ENCODE peak calls at places on chromosomes 11 and 22, in nine cellular contexts. One of them, this sample, is unnamed.

GRCh38 chr11:19953342-19953741 is 206.9 kb downstream of the DBX1 start:
- DNase-seq in glutamatergic neuron: no peak
- DNase-seq in BJ: no peak
- DNase-seq in mucosa of descending colon: no peak
- DNase-seq in GM13977: no peak
- DNase-seq in WTC11: peak
- DNase-seq in omental fat pad: no peak
- DNase-seq in fibroblast of the aortic adventitia: peak
- DNase-seq in nephron progenitor cell: no peak
- DNase-seq in this sample: no peak

GRCh38 chr11:117456027-117456720 is 128.5 kb downstream of the CEP164 start:
- DNase-seq in glutamatergic neuron: no peak
- DNase-seq in BJ: no peak
- DNase-seq in mucosa of descending colon: no peak
- DNase-seq in GM13977: peak
- DNase-seq in WTC11: no peak
- DNase-seq in omental fat pad: no peak
- DNase-seq in fibroblast of the aortic adventitia: no peak
- DNase-seq in nephron progenitor cell: no peak
- DNase-seq in this sample: peak

GRCh38 chr11:45333023-45333422 is 46.9 kb upstream of the SYT13 start:
- DNase-seq in glutamatergic neuron: no peak
- DNase-seq in BJ: no peak
- DNase-seq in mucosa of descending colon: no peak
- DNase-seq in GM13977: no peak
- DNase-seq in WTC11: no peak
- DNase-seq in omental fat pad: no peak
- DNase-seq in fibroblast of the aortic adventitia: no peak
- DNase-seq in nephron progenitor cell: no peak
- DNase-seq in this sample: no peak

GRCh38 chr22:29030618-29031235 is 30.9 kb downstream of the C22orf31 start:
- DNase-seq in glutamatergic neuron: peak
- DNase-seq in BJ: no peak
- DNase-seq in mucosa of descending colon: peak
- DNase-seq in GM13977: no peak
- DNase-seq in WTC11: peak
- DNase-seq in omental fat pad: no peak
- DNase-seq in fibroblast of the aortic adventitia: peak
- DNase-seq in nephron progenitor cell: peak
- DNase-seq in this sample: peak

GRCh38 chr22:45977003-45977395 is at the start of gene WNT7B:
- DNase-seq in glutamatergic neuron: no peak
- DNase-seq in BJ: no peak
- DNase-seq in mucosa of descending colon: peak
- DNase-seq in GM13977: no peak
- DNase-seq in WTC11: no peak
- DNase-seq in omental fat pad: no peak
- DNase-seq in fibroblast of the aortic adventitia: no peak
- DNase-seq in nephron progenitor cell: no peak
- DNase-seq in this sample: no peak

GRCh38 chr11:116930177-116930576 is 92.8 kb upstream of the APOA1 start:
- DNase-seq in glutamatergic neuron: no peak
- DNase-seq in BJ: no peak
- DNase-seq in mucosa of descending colon: no peak
- DNase-seq in GM13977: no peak
- DNase-seq in WTC11: no peak
- DNase-seq in omental fat pad: no peak
- DNase-seq in fibroblast of the aortic adventitia: peak
- DNase-seq in nephron progenitor cell: no peak
- DNase-seq in this sample: peak

GRCh38 chr11:44977493-44977984 is 26.9 kb upstream of the TP53I11 start:
- DNase-seq in glutamatergic neuron: no peak
- DNase-seq in BJ: no peak
- DNase-seq in mucosa of descending colon: peak
- DNase-seq in GM13977: no peak
- DNase-seq in WTC11: no peak
- DNase-seq in omental fat pad: no peak
- DNase-seq in fibroblast of the aortic adventitia: no peak
- DNase-seq in nephron progenitor cell: no peak
- DNase-seq in this sample: peak

GRCh38 chr11:117794772-117795629 is 2.0 kb downstream of the DSCAML1 start:
- DNase-seq in glutamatergic neuron: no peak
- DNase-seq in BJ: no peak
- DNase-seq in mucosa of descending colon: no peak
- DNase-seq in GM13977: no peak
- DNase-seq in WTC11: no peak
- DNase-seq in omental fat pad: no peak
- DNase-seq in fibroblast of the aortic adventitia: no peak
- DNase-seq in nephron progenitor cell: no peak
- DNase-seq in this sample: no peak

GRCh38 chr11:94926698-94927237 is 46.6 kb downstream of the CWC15 start:
- DNase-seq in glutamatergic neuron: no peak
- DNase-seq in BJ: peak
- DNase-seq in mucosa of descending colon: peak
- DNase-seq in GM13977: no peak
- DNase-seq in WTC11: no peak
- DNase-seq in omental fat pad: no peak
- DNase-seq in fibroblast of the aortic adventitia: peak
- DNase-seq in nephron progenitor cell: peak
- DNase-seq in this sample: no peak

GRCh38 chr11:60942207-60942606 is 9.8 kb downstream of the SLC15A3 start:
- DNase-seq in glutamatergic neuron: peak
- DNase-seq in BJ: no peak
- DNase-seq in mucosa of descending colon: no peak
- DNase-seq in GM13977: no peak
- DNase-seq in WTC11: no peak
- DNase-seq in omental fat pad: no peak
- DNase-seq in fibroblast of the aortic adventitia: no peak
- DNase-seq in nephron progenitor cell: no peak
- DNase-seq in this sample: no peak

GRCh38 chr11:60942970-60943565 is 8.9 kb downstream of the SLC15A3 start:
- DNase-seq in glutamatergic neuron: no peak
- DNase-seq in BJ: no peak
- DNase-seq in mucosa of descending colon: no peak
- DNase-seq in GM13977: no peak
- DNase-seq in WTC11: no peak
- DNase-seq in omental fat pad: no peak
- DNase-seq in fibroblast of the aortic adventitia: no peak
- DNase-seq in nephron progenitor cell: no peak
- DNase-seq in this sample: no peak

GRCh38 chr11:60945295-60945667 is 6.7 kb downstream of the SLC15A3 start:
- DNase-seq in glutamatergic neuron: no peak
- DNase-seq in BJ: no peak
- DNase-seq in mucosa of descending colon: no peak
- DNase-seq in GM13977: no peak
- DNase-seq in WTC11: no peak
- DNase-seq in omental fat pad: no peak
- DNase-seq in fibroblast of the aortic adventitia: no peak
- DNase-seq in nephron progenitor cell: no peak
- DNase-seq in this sample: no peak

GRCh38 chr11:60946601-60947265 is 5.2 kb downstream of the SLC15A3 start:
- DNase-seq in glutamatergic neuron: no peak
- DNase-seq in BJ: no peak
- DNase-seq in mucosa of descending colon: no peak
- DNase-seq in GM13977: no peak
- DNase-seq in WTC11: no peak
- DNase-seq in omental fat pad: no peak
- DNase-seq in fibroblast of the aortic adventitia: no peak
- DNase-seq in nephron progenitor cell: no peak
- DNase-seq in this sample: no peak

GRCh38 chr11:60944504-60945294 is 7.3 kb downstream of the SLC15A3 start:
- DNase-seq in glutamatergic neuron: no peak
- DNase-seq in BJ: no peak
- DNase-seq in mucosa of descending colon: no peak
- DNase-seq in GM13977: no peak
- DNase-seq in WTC11: no peak
- DNase-seq in omental fat pad: no peak
- DNase-seq in fibroblast of the aortic adventitia: no peak
- DNase-seq in nephron progenitor cell: no peak
- DNase-seq in this sample: no peak
- TF ChIP-seq CTCF in glutamatergic neuron: peak
- TF ChIP-seq CTCF in BJ: peak
- TF ChIP-seq CTCF in mucosa of descending colon: no peak
- TF ChIP-seq CTCF in GM13977: peak
- TF ChIP-seq CTCF in WTC11: peak
- TF ChIP-seq CTCF in omental fat pad: no peak
- TF ChIP-seq CTCF in fibroblast of the aortic adventitia: peak
- TF ChIP-seq CTCF in nephron progenitor cell: peak
- TF ChIP-seq CTCF in this sample: no peak

DNA sequence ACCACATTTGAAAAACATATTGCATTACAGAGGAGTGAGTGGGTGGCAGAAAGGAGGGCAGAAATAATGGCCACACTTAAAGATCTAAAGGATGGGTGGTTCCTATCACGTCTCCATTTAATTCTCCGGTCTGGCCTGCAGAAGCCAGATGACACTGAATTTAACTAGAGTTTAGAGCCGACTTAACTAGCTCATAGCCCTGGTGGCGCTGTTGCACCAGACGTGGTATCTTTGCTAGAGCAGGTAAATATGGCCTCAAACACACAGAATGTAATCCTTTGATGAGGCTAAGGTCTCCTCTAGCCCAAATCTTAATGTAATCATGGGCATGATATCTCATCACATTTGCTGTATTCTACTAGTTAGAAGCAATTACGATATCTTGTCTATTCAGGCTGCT is 51.5 kb upstream of the GAL start:
- DNase-seq in glutamatergic neuron: peak
- DNase-seq in BJ: no peak
- DNase-seq in mucosa of descending colon: peak
- DNase-seq in GM13977: no peak
- DNase-seq in WTC11: peak
- DNase-seq in omental fat pad: no peak
- DNase-seq in fibroblast of the aortic adventitia: peak
- DNase-seq in nephron progenitor cell: peak
- DNase-seq in this sample: peak
- TF ChIP-seq CTCF in glutamatergic neuron: peak
- TF ChIP-seq CTCF in BJ: peak
- TF ChIP-seq CTCF in mucosa of descending colon: no peak
- TF ChIP-seq CTCF in GM13977: peak
- TF ChIP-seq CTCF in WTC11: peak
- TF ChIP-seq CTCF in omental fat pad: no peak
- TF ChIP-seq CTCF in fibroblast of the aortic adventitia: peak
- TF ChIP-seq CTCF in nephron progenitor cell: peak
- TF ChIP-seq CTCF in this sample: peak

DNA sequence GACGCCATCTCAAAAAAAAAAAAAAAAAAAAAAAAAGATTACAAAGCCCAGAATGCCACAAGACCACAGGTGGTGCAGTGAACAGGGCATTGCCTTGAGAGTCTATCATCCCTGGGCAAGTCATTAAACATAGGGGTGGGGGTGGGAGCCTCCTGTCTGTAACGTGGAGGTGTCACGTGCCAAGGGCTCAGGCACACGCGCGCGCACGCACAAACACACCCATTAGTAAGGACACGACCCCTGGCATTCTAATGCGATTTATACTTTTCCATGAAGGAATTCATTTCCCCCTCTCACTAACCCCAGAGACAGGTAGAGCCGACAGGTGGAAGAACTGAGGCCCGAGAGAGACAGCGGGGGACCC is 5.8 kb upstream of the GCAT start:
- DNase-seq in glutamatergic neuron: no peak
- DNase-seq in BJ: no peak
- DNase-seq in mucosa of descending colon: no peak
- DNase-seq in GM13977: no peak
- DNase-seq in WTC11: no peak
- DNase-seq in omental fat pad: no peak
- DNase-seq in fibroblast of the aortic adventitia: no peak
- DNase-seq in nephron progenitor cell: no peak
- DNase-seq in this sample: no peak
- TF ChIP-seq CTCF in glutamatergic neuron: no peak
- TF ChIP-seq CTCF in BJ: no peak
- TF ChIP-seq CTCF in mucosa of descending colon: no peak
- TF ChIP-seq CTCF in GM13977: no peak
- TF ChIP-seq CTCF in WTC11: no peak
- TF ChIP-seq CTCF in omental fat pad: no peak
- TF ChIP-seq CTCF in fibroblast of the aortic adventitia: no peak
- TF ChIP-seq CTCF in nephron progenitor cell: no peak
- TF ChIP-seq CTCF in this sample: no peak

DNA sequence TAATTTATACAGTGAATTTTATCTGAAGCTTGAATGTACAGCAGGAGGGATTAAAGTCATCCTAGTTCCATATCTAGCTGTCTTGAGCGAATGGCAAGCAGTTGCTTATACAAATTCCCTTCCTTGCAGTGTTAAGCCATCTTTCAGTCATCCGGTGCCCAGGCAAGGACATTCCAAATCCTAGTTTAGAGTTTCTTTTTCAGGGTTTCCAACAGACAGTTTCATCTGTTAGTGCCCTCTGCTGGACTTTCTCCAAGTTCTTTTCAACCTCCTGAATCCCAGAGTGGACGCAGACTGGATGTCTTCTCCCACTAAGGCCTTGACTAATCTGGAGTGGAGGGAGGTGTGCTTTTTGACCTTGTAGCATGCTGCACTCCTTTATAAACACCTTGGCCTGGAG is 45.4 kb downstream of the GRAMD1B start:
- DNase-seq in glutamatergic neuron: no peak
- DNase-seq in BJ: no peak
- DNase-seq in mucosa of descending colon: no peak
- DNase-seq in GM13977: no peak
- DNase-seq in WTC11: no peak
- DNase-seq in omental fat pad: no peak
- DNase-seq in fibroblast of the aortic adventitia: peak
- DNase-seq in nephron progenitor cell: peak
- DNase-seq in this sample: no peak
- TF ChIP-seq CTCF in glutamatergic neuron: peak
- TF ChIP-seq CTCF in BJ: peak
- TF ChIP-seq CTCF in mucosa of descending colon: no peak
- TF ChIP-seq CTCF in GM13977: peak
- TF ChIP-seq CTCF in WTC11: no peak
- TF ChIP-seq CTCF in omental fat pad: no peak
- TF ChIP-seq CTCF in fibroblast of the aortic adventitia: peak
- TF ChIP-seq CTCF in nephron progenitor cell: peak
- TF ChIP-seq CTCF in this sample: no peak

GRCh38 chr11:728901-729491 is 18.3 kb upstream of the TALDO1 start:
- DNase-seq in glutamatergic neuron: no peak
- DNase-seq in BJ: no peak
- DNase-seq in mucosa of descending colon: no peak
- DNase-seq in GM13977: no peak
- DNase-seq in WTC11: no peak
- DNase-seq in omental fat pad: no peak
- DNase-seq in fibroblast of the aortic adventitia: no peak
- DNase-seq in nephron progenitor cell: no peak
- DNase-seq in this sample: no peak
- TF ChIP-seq CTCF in glutamatergic neuron: no peak
- TF ChIP-seq CTCF in BJ: no peak
- TF ChIP-seq CTCF in mucosa of descending colon: no peak
- TF ChIP-seq CTCF in GM13977: no peak
- TF ChIP-seq CTCF in WTC11: no peak
- TF ChIP-seq CTCF in omental fat pad: no peak
- TF ChIP-seq CTCF in fibroblast of the aortic adventitia: no peak
- TF ChIP-seq CTCF in nephron progenitor cell: no peak
- TF ChIP-seq CTCF in this sample: no peak

This sample was measured in activated CD8-positive, alpha-beta T cell treated with anti-CD3 and anti-CD28 coated beads for 36 hours.